ENCODE peak calls at places on chromosomes 13 and 19, in eight cellular contexts. H is dermis blood vessel endothelial cell; W is Caco-2; J is GM10248; Y is Peyer's patch; Q is stimulated activated CD8-positive, alpha-beta memory T cell treated with anti-CD3 and anti-CD28 coated beads, Interleukin-7, amount 100 ng/mL, for 48 hours; T is COR-L47; P is iPS-NIHi11. N is an unnamed sample.
A peak's percentile ranks its signal among the peaks of the same experiment; 100 is the strongest.

GRCh38 chr13:24923305-24923640 is 159.3 kb downstream of the RNF17 start:
- DNase-seq in H (peak; percentile 63), W (no peak), J (peak; percentile 73), Y (no peak), Q (no peak), T (no peak), P (no peak), N (no peak)

GRCh38 chr19:10718205-10719196 is 622 bp downstream of the DNM2 start:
- DNase-seq in H (peak; percentile 65), W (no peak), J (peak; percentile 55), Y (peak; percentile 74), Q (no peak), T (peak; percentile 15), P (peak; percentile 74), N (no peak)

GRCh38 chr13:113846639-113847318 is 17.1 kb downstream of the GAS6 start:
- DNase-seq in H (no peak), W (no peak), J (no peak), Y (peak; percentile 46), Q (no peak), T (no peak), P (no peak), N (no peak)

GRCh38 chr19:14479985-14480694 is 5.0 kb upstream of the PTGER1 start:
- DNase-seq in H (peak; percentile 60), W (no peak), J (peak; percentile 87), Y (no peak), Q (no peak), T (peak; percentile 9), P (peak; percentile 96), N (peak; percentile 88)

GRCh38 chr13:65468628-65469027 is 1761.5 kb downstream of the PCDH9 start:
- DNase-seq in H (no peak), W (no peak), J (no peak), Y (no peak), Q (no peak), T (no peak), P (no peak), N (no peak)

GRCh38 chr13:112722433-112723250 is 32.8 kb downstream of the ATP11A start:
- DNase-seq in H (peak; percentile 95), W (peak; percentile 94), J (no peak), Y (peak; percentile 56), Q (no peak), T (no peak), P (peak; percentile 47), N (no peak)

GRCh38 chr13:27128825-27129627 is 42.6 kb downstream of the USP12 start:
- DNase-seq in H (no peak), W (no peak), J (no peak), Y (no peak), Q (no peak), T (no peak), P (no peak), N (no peak)

GRCh38 chr19:5118026-5118425 is 149.1 kb downstream of the KDM4B start:
- DNase-seq in H (no peak), W (no peak), J (no peak), Y (no peak), Q (no peak), T (no peak), P (no peak), N (no peak)

GRCh38 chr13:77565635-77566034 is 30.1 kb downstream of the SCEL start:
- DNase-seq in H (peak; percentile 75), W (no peak), J (peak; percentile 34), Y (no peak), Q (no peak), T (peak; percentile 29), P (peak; percentile 29), N (no peak)

GRCh38 chr19:49272204-49272603 is 52.8 kb downstream of the SLC6A16 start:
- DNase-seq in H (no peak), W (no peak), J (no peak), Y (no peak), Q (no peak), T (no peak), P (no peak), N (no peak)

GRCh38 chr13:52751196-52751595 is 11.6 kb upstream of the CNMD start:
- DNase-seq in H (no peak), W (peak; percentile 42), J (no peak), Y (no peak), Q (no peak), T (no peak), P (no peak), N (no peak)

GRCh38 chr13:99830931-99831330 is 140.6 kb downstream of the ZIC5 start:
- DNase-seq in H (no peak), W (no peak), J (no peak), Y (no peak), Q (no peak), T (no peak), P (peak; percentile 65), N (no peak)

GRCh38 chr19:9871626-9872338 is 36.7 kb downstream of the PIN1 start:
- DNase-seq in H (no peak), W (peak; percentile 67), J (no peak), Y (no peak), Q (no peak), T (peak; percentile 77), P (no peak), N (no peak)

GRCh38 chr19:9032136-9032626 is 22.0 kb upstream of the MUC16 start:
- DNase-seq in H (no peak), W (no peak), J (no peak), Y (no peak), Q (no peak), T (no peak), P (peak; percentile 52), N (no peak)

GRCh38 chr13:35994131-35994966 is 136.8 kb downstream of the DCLK1 start:
- DNase-seq in H (no peak), W (no peak), J (no peak), Y (no peak), Q (no peak), T (peak; percentile 29), P (no peak), N (no peak)

GRCh38 chr13:73335226-73335625 is 276.4 kb downstream of the KLF5 start:
- DNase-seq in H (peak; percentile 68), W (no peak), J (no peak), Y (no peak), Q (no peak), T (no peak), P (no peak), N (no peak)

GRCh38 chr13:89401209-89401810 is 1730.1 kb downstream of the SLITRK5 start:
- DNase-seq in H (peak; percentile 7), W (no peak), J (no peak), Y (no peak), Q (no peak), T (no peak), P (no peak), N (no peak)

GRCh38 chr19:18865973-18866799 is 29.8 kb downstream of the CERS1 start:
- DNase-seq in H (peak; percentile 81), W (no peak), J (peak; percentile 92), Y (peak; percentile 77), Q (no peak), T (no peak), P (peak; percentile 99), N (peak; percentile 84)

GRCh38 chr13:97344250-97345175 is 89.5 kb upstream of the RAP2A start:
- DNase-seq in H (peak; percentile 85), W (peak; percentile 65), J (peak; percentile 32), Y (no peak), Q (peak; percentile 29), T (peak; percentile 36), P (peak; percentile 35), N (no peak)

GRCh38 chr13:112724788-112725345 is 35.0 kb downstream of the ATP11A start:
- DNase-seq in H (no peak), W (peak; percentile 21), J (no peak), Y (no peak), Q (no peak), T (no peak), P (no peak), N (no peak)

GRCh38 chr13:50357586-50358118 is 342.4 kb downstream of the KCNRG start:
- DNase-seq in H (no peak), W (no peak), J (no peak), Y (no peak), Q (no peak), T (no peak), P (peak; percentile 42), N (no peak)

GRCh38 chr19:30073152-30074000 is 131.3 kb downstream of the URI1 start:
- DNase-seq in H (no peak), W (peak; percentile 23), J (no peak), Y (peak; percentile 27), Q (no peak), T (no peak), P (no peak), N (no peak)

GRCh38 chr13:113196970-113197737 is 11.3 kb downstream of the PCID2 start:
- DNase-seq in H (no peak), W (no peak), J (no peak), Y (no peak), Q (no peak), T (no peak), P (no peak), N (no peak)

GRCh38 chr13:79990048-79990447 is 350.9 kb downstream of the SPRY2 start:
- DNase-seq in H (no peak), W (no peak), J (no peak), Y (no peak), Q (no peak), T (no peak), P (no peak), N (no peak)